ENCODE peak calls at places on chromosomes 3 and 15, in five cellular contexts. R is upper lobe of left lung, D is HCT116, X is HL-60, B is HepG2. Y is an unnamed sample.
A peak's percentile ranks its signal among the peaks of the same experiment; 100 is the strongest.

GRCh38 chr3:143349455-143349854 is 229.9 kb downstream of the CHST2 start:
- DNase-seq in R (no peak), D (no peak), X (no peak), B (no peak), Y (no peak)

GRCh38 chr3:111236833-111237713 is 165.5 kb downstream of the NECTIN3 start:
- DNase-seq in D (no peak), B (no peak), R (no peak), X (no peak), Y (no peak)

GRCh38 chr3:184565421-184566211 is 4.0 kb downstream of the EPHB3 start:
- DNase-seq in R (peak; percentile 81), X (no peak), D (peak; percentile 60), B (no peak), Y (no peak)

GRCh38 chr15:29522373-29523276 is 253.0 kb upstream of the NSMCE3 start:
- DNase-seq in X (no peak), D (no peak), B (no peak), R (no peak), Y (no peak)

GRCh38 chr3:102980379-102980726 is 545.5 kb downstream of the ZPLD1 start:
- DNase-seq in X (no peak), B (no peak), R (no peak), D (no peak), Y (no peak)

GRCh38 chr3:179146911-179147570 is 1.1 kb upstream of the PIK3CA start:
- DNase-seq in B (peak; percentile 74), X (peak; percentile 57), R (no peak), D (peak; percentile 71), Y (peak; percentile 78)

GRCh38 chr3:128282392-128283196 is 129.3 kb downstream of the EEFSEC start:
- DNase-seq in X (no peak), D (no peak), B (no peak), R (peak; percentile 44), Y (peak; percentile 46)

GRCh38 chr3:129626744-129627349 is 20.4 kb upstream of the PLXND1 start:
- DNase-seq in X (peak; percentile 81), D (peak; percentile 78), R (peak; percentile 97), B (peak; percentile 90), Y (peak; percentile 95)

GRCh38 chr3:96266395-96267187 is 547.8 kb upstream of the EPHA6 start:
- DNase-seq in X (no peak), B (peak; percentile 23), R (no peak), D (no peak), Y (no peak)

GRCh38 chr15:47778263-47778770 is 61.0 kb downstream of the SEMA6D start:
- DNase-seq in B (no peak), R (no peak), X (no peak), D (no peak), Y (no peak)

GRCh38 chr3:59935025-59935424 is 885.2 kb upstream of the CFAP20DC start:
- DNase-seq in X (no peak), R (no peak), D (no peak), B (no peak), Y (no peak)

GRCh38 chr3:41323455-41323854 is 124.2 kb downstream of the CTNNB1 start:
- DNase-seq in X (no peak), D (no peak), R (no peak), B (no peak), Y (no peak)

GRCh38 chr15:92921215-92922131 is 21.3 kb downstream of the CHD2 start:
- DNase-seq in R (no peak), D (peak; percentile 89), B (no peak), X (no peak), Y (no peak)

GRCh38 chr3:9622438-9622837 is 26.9 kb upstream of the MTMR14 start:
- DNase-seq in R (no peak), D (no peak), X (no peak), B (no peak), Y (no peak)

GRCh38 chr3:103712320-103713008 is 1277.6 kb downstream of the ZPLD1 start:
- DNase-seq in X (no peak), D (peak; percentile 21), R (no peak), B (no peak), Y (peak; percentile 1)

GRCh38 chr15:91252322-91252721 is 152.3 kb downstream of the SV2B start:
- DNase-seq in X (no peak), B (no peak), R (no peak), D (no peak), Y (no peak)

GRCh38 chr3:102161362-102162006 is 273.3 kb upstream of the ZPLD1 start:
- DNase-seq in B (no peak), D (no peak), X (no peak), R (no peak), Y (no peak)

GRCh38 chr3:46095307-46095706 is 68.0 kb upstream of the XCR1 start:
- DNase-seq in D (no peak), R (no peak), X (peak; percentile 53), B (no peak), Y (no peak)

GRCh38 chr15:38647683-38648082 is 83.1 kb upstream of the RASGRP1 start:
- DNase-seq in X (no peak), R (no peak), B (peak; percentile 13), D (peak; percentile 8), Y (peak; percentile 51)

GRCh38 chr3:79383402-79384012 is 384.3 kb downstream of the ROBO1 start:
- DNase-seq in D (no peak), R (no peak), X (no peak), B (no peak), Y (peak; percentile 14)

GRCh38 chr3:97810779-97811390 is 10.9 kb upstream of the CRYBG3 start:
- DNase-seq in R (no peak), X (no peak), B (no peak), D (no peak), Y (no peak)

GRCh38 chr3:109806929-109807328 is 469.6 kb upstream of the DPPA4 start:
- DNase-seq in B (peak; percentile 5), X (peak; percentile 83), R (no peak), D (peak; percentile 88), Y (no peak)

GRCh38 chr3:133476971-133477375 is 77.1 kb downstream of the BFSP2 start:
- DNase-seq in B (no peak), D (no peak), X (no peak), R (no peak), Y (no peak)

GRCh38 chr3:112293368-112294321 is at the start of gene SLC9C1:
- DNase-seq in D (peak; percentile 69), B (peak; percentile 38), R (no peak), X (peak; percentile 31), Y (peak; percentile 89)

GRCh38 chr3:106711650-106712049 is 665.6 kb upstream of the CCDC54 start:
- DNase-seq in D (no peak), X (no peak), B (no peak), R (no peak), Y (no peak)

GRCh38 chr3:144585408-144585807 is 613.8 kb downstream of the DIPK2A start:
- DNase-seq in D (no peak), B (no peak), X (no peak), R (no peak), Y (no peak)

GRCh38 chr3:174859756-174860155 is 622 bp downstream of the NAALADL2 start:
- DNase-seq in X (no peak), R (no peak), B (no peak), D (no peak), Y (peak; percentile 16)

GRCh38 chr15:59532770-59533379 is 78.7 kb upstream of the GCNT3 start:
- DNase-seq in X (no peak), B (peak; percentile 41), R (no peak), D (peak; percentile 45), Y (peak; percentile 80)

GRCh38 chr3:184553385-184553784 is 8.2 kb upstream of the EPHB3 start:
- DNase-seq in R (no peak), D (no peak), X (no peak), B (no peak), Y (no peak)

GRCh38 chr15:94174399-94174802 is 57.0 kb upstream of the MCTP2 start:
- DNase-seq in R (no peak), B (no peak), D (no peak), X (peak; percentile 66), Y (no peak)

GRCh38 chr3:59313365-59313764 is 263.5 kb upstream of the CFAP20DC start:
- DNase-seq in B (peak; percentile 7), R (peak; percentile 22), D (peak; percentile 28), X (no peak), Y (peak; percentile 73)

DNA sequence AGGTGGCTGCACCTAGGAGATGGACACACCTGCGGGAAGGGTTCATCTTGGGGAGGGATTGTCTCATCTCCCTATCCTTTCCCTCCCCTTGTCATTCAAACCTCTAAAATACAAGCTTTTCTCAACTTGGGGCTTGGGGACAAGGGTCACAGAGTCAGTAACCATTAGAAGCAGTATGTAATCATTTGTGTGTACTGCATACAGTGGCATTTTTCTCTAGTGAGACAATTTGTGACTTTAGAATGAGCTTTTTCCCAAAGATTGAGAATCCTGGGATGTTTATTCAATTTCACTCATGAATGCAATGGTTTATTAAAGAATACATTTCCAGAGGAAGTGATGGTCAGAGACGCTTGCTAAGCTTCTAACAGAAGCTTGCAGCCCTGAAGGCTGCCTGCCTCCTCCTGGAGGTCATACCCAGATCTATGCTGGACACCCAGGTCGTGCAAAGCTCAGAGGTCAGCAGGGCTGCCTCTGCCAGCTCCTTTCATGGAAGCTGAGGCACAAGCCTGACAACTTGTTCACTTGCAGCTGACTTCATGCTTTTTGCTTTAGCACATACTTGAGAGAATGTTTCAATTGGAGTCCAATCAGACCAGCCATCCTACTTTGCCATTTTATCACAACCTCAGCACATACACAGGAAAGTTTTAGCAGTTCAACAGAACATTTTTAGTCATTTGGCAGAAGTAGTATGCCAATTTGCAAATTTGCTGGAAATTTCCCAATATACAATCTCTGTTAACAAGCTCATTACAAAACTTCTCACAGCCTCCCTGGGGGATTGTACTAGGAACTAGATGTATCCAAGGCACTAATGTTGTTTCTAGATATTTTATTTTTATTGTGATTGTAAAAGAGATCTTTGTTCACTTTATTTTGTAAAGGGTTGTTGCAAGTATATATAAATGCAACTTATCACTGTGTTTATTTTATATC is 25.6 kb upstream of the ALDH1L1 start:
- DNase-seq in R (no peak), B (no peak), D (no peak), X (no peak), Y (no peak)
- TF ChIP-seq POLR2AphosphoS5 in R (no peak), B (no peak), D (no peak), X (no peak), Y (no peak)

DNA sequence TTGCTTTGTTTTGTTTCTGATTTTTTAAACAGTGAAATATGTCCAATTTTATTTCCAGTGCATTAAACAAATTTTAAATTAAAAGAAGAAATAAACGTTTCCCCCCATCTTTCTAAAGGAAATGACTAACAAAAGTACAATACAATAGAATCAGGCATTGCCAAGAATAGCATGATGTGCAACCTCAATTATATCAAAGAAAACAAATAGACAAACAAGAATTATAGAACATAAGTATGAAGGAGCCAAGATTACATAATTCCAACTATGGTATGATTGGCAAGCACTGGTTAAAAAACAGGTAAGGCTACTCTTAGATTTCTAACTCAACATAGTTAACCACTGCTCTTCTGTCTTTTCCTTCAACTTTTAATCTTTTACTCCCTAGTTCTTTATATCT is 26.4 kb downstream of the TIGIT start:
- DNase-seq in R (no peak), B (no peak), D (no peak), X (no peak), Y (no peak)
- TF ChIP-seq POLR2AphosphoS5 in R (no peak), B (no peak), D (no peak), X (no peak), Y (no peak)

DNA sequence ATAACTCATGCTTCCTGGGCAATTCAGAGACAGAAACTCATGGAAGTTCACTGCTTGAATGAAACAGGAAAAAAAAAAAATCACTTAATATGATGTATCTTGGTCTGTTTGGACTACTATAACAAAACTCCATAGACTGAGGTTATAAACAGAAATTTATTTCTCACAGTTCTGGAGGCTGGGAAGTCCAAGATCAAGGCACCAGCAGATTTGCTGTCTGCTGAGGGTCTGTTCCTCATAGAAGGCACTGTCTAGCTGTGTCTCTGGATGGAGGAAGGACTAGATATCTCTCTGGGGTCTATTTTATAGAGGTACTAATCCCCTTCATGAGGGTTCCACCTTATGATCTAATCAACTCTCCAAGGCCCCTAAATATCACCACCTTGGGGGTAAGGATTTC is 119.3 kb downstream of the IGF2BP2 start:
- DNase-seq in X (no peak), D (no peak), R (no peak), B (no peak), Y (no peak)
- TF ChIP-seq POLR2AphosphoS5 in X (no peak), D (no peak), R (no peak), B (no peak), Y (no peak)

GRCh38 chr3:168157301-168157700 is 61.6 kb upstream of the GOLIM4 start:
- DNase-seq in D (no peak), R (no peak), B (no peak), X (no peak), Y (no peak)
- TF ChIP-seq POLR2AphosphoS5 in D (no peak), R (no peak), B (no peak), X (peak; percentile 44), Y (no peak)